ENCODE peak calls at places on chromosomes 5 and 9, in six cellular contexts. One of them, this sample, is unnamed.

GRCh38 chr9:106980551-106981101 is 117.7 kb downstream of the ZNF462 start:
- DNase-seq in MM.1S: no peak
- DNase-seq in neural progenitor cell: no peak
- DNase-seq in colonic mucosa: no peak
- DNase-seq in right atrium auricular region: no peak
- DNase-seq in uterus: no peak
- DNase-seq in this sample: no peak

GRCh38 chr9:100601216-100601615 is 23.3 kb downstream of the CAVIN4 start:
- DNase-seq in right atrium auricular region: no peak
- DNase-seq in colonic mucosa: peak; percentile 64
- DNase-seq in MM.1S: peak; percentile 77
- DNase-seq in uterus: no peak
- DNase-seq in neural progenitor cell: peak; percentile 74
- DNase-seq in this sample: no peak

GRCh38 chr5:30343707-30344106 is 849.8 kb upstream of the CDH6 start:
- DNase-seq in MM.1S: peak; percentile 66
- DNase-seq in neural progenitor cell: no peak
- DNase-seq in colonic mucosa: no peak
- DNase-seq in uterus: no peak
- DNase-seq in right atrium auricular region: no peak
- DNase-seq in this sample: no peak

GRCh38 chr5:135437796-135438560 is 9.2 kb downstream of the DCANP1 start:
- DNase-seq in neural progenitor cell: no peak
- DNase-seq in right atrium auricular region: no peak
- DNase-seq in uterus: no peak
- DNase-seq in MM.1S: no peak
- DNase-seq in colonic mucosa: peak; percentile 37
- DNase-seq in this sample: peak; percentile 78

GRCh38 chr9:113548221-113549041 is 84.9 kb downstream of the RGS3 start:
- DNase-seq in neural progenitor cell: peak; percentile 20
- DNase-seq in right atrium auricular region: peak; percentile 89
- DNase-seq in colonic mucosa: no peak
- DNase-seq in MM.1S: peak; percentile 74
- DNase-seq in uterus: no peak
- DNase-seq in this sample: no peak

GRCh38 chr9:128340691-128341434 is 536 bp downstream of the SLC27A4 start:
- DNase-seq in colonic mucosa: peak; percentile 40
- DNase-seq in neural progenitor cell: peak; percentile 48
- DNase-seq in right atrium auricular region: no peak
- DNase-seq in MM.1S: peak; percentile 8
- DNase-seq in uterus: no peak
- DNase-seq in this sample: no peak

GRCh38 chr9:132810314-132810713 is 67.8 kb downstream of the AK8 start:
- DNase-seq in uterus: no peak
- DNase-seq in right atrium auricular region: no peak
- DNase-seq in MM.1S: no peak
- DNase-seq in neural progenitor cell: no peak
- DNase-seq in colonic mucosa: no peak
- DNase-seq in this sample: no peak

GRCh38 chr5:160799160-160799559 is 52.9 kb downstream of the ATP10B start:
- DNase-seq in right atrium auricular region: no peak
- DNase-seq in colonic mucosa: no peak
- DNase-seq in MM.1S: peak; percentile 18
- DNase-seq in neural progenitor cell: no peak
- DNase-seq in uterus: no peak
- DNase-seq in this sample: no peak

GRCh38 chr5:129400395-129400983 is 59.6 kb upstream of the ADAMTS19 start:
- DNase-seq in colonic mucosa: no peak
- DNase-seq in uterus: no peak
- DNase-seq in right atrium auricular region: no peak
- DNase-seq in neural progenitor cell: no peak
- DNase-seq in MM.1S: peak; percentile 11
- DNase-seq in this sample: no peak

GRCh38 chr9:110114086-110114887 is 93.7 kb downstream of the C9orf152 start:
- DNase-seq in colonic mucosa: no peak
- DNase-seq in right atrium auricular region: no peak
- DNase-seq in uterus: no peak
- DNase-seq in neural progenitor cell: no peak
- DNase-seq in MM.1S: no peak
- DNase-seq in this sample: no peak

GRCh38 chr5:25255128-25255527 is 610.4 kb upstream of the CDH10 start:
- DNase-seq in colonic mucosa: no peak
- DNase-seq in neural progenitor cell: no peak
- DNase-seq in MM.1S: no peak
- DNase-seq in uterus: no peak
- DNase-seq in right atrium auricular region: no peak
- DNase-seq in this sample: no peak

GRCh38 chr5:158975363-158975762 is 124.4 kb downstream of the EBF1 start:
- DNase-seq in neural progenitor cell: no peak
- DNase-seq in right atrium auricular region: no peak
- DNase-seq in colonic mucosa: no peak
- DNase-seq in uterus: no peak
- DNase-seq in MM.1S: no peak
- DNase-seq in this sample: no peak

GRCh38 chr5:160507181-160507811 is 85.6 kb downstream of the PTTG1 start:
- DNase-seq in right atrium auricular region: no peak
- DNase-seq in colonic mucosa: no peak
- DNase-seq in MM.1S: no peak
- DNase-seq in neural progenitor cell: no peak
- DNase-seq in uterus: no peak
- DNase-seq in this sample: no peak

GRCh38 chr5:87282254-87282653 is 14.6 kb downstream of the RASA1 start:
- DNase-seq in neural progenitor cell: no peak
- DNase-seq in uterus: no peak
- DNase-seq in right atrium auricular region: no peak
- DNase-seq in MM.1S: peak; percentile 46
- DNase-seq in colonic mucosa: no peak
- DNase-seq in this sample: no peak

GRCh38 chr9:112615584-112616271 is 102.2 kb downstream of the INIP start:
- DNase-seq in uterus: no peak
- DNase-seq in right atrium auricular region: no peak
- DNase-seq in neural progenitor cell: no peak
- DNase-seq in MM.1S: no peak
- DNase-seq in colonic mucosa: no peak
- DNase-seq in this sample: no peak

GRCh38 chr5:178291969-178292825 is 59.6 kb upstream of the PHYKPL start:
- DNase-seq in right atrium auricular region: no peak
- DNase-seq in MM.1S: no peak
- DNase-seq in uterus: no peak
- DNase-seq in colonic mucosa: no peak
- DNase-seq in neural progenitor cell: no peak
- DNase-seq in this sample: no peak

GRCh38 chr9:115694991-115695390 is 458.6 kb upstream of the PAPPA start:
- DNase-seq in colonic mucosa: no peak
- DNase-seq in uterus: no peak
- DNase-seq in MM.1S: no peak
- DNase-seq in right atrium auricular region: no peak
- DNase-seq in neural progenitor cell: no peak
- DNase-seq in this sample: no peak

GRCh38 chr5:177194278-177194677 is 60.7 kb downstream of the NSD1 start:
- DNase-seq in neural progenitor cell: no peak
- DNase-seq in MM.1S: no peak
- DNase-seq in uterus: no peak
- DNase-seq in right atrium auricular region: no peak
- DNase-seq in colonic mucosa: no peak
- DNase-seq in this sample: peak; percentile 96

GRCh38 chr5:123098767-123099513 is 9.9 kb downstream of the PRDM6 start:
- DNase-seq in right atrium auricular region: no peak
- DNase-seq in colonic mucosa: no peak
- DNase-seq in MM.1S: no peak
- DNase-seq in neural progenitor cell: peak; percentile 29
- DNase-seq in uterus: no peak
- DNase-seq in this sample: no peak

GRCh38 chr5:88861213-88861612 is 21.8 kb downstream of the MEF2C start:
- DNase-seq in MM.1S: no peak
- DNase-seq in colonic mucosa: no peak
- DNase-seq in neural progenitor cell: no peak
- DNase-seq in right atrium auricular region: no peak
- DNase-seq in uterus: no peak
- DNase-seq in this sample: no peak

GRCh38 chr5:128258387-128258786 is 174.8 kb downstream of the SLC12A2 start:
- DNase-seq in right atrium auricular region: no peak
- DNase-seq in uterus: no peak
- DNase-seq in neural progenitor cell: no peak
- DNase-seq in MM.1S: no peak
- DNase-seq in colonic mucosa: no peak
- DNase-seq in this sample: no peak

GRCh38 chr9:13354733-13355132 is 75.2 kb upstream of the MPDZ start:
- DNase-seq in colonic mucosa: no peak
- DNase-seq in MM.1S: no peak
- DNase-seq in right atrium auricular region: no peak
- DNase-seq in neural progenitor cell: no peak
- DNase-seq in uterus: no peak
- DNase-seq in this sample: no peak

GRCh38 chr5:80711938-80712337 is 57.2 kb upstream of the DHFR start:
- DNase-seq in colonic mucosa: no peak
- DNase-seq in right atrium auricular region: no peak
- DNase-seq in neural progenitor cell: peak; percentile 74
- DNase-seq in uterus: no peak
- DNase-seq in MM.1S: no peak
- DNase-seq in this sample: no peak

GRCh38 chr9:105500108-105500766 is 52.4 kb downstream of the FSD1L start:
- DNase-seq in uterus: no peak
- DNase-seq in MM.1S: peak; percentile 58
- DNase-seq in neural progenitor cell: no peak
- DNase-seq in colonic mucosa: no peak
- DNase-seq in right atrium auricular region: no peak
- DNase-seq in this sample: no peak

GRCh38 chr9:77210116-77210515 is 32.8 kb downstream of the VPS13A start:
- DNase-seq in right atrium auricular region: no peak
- DNase-seq in colonic mucosa: no peak
- DNase-seq in neural progenitor cell: no peak
- DNase-seq in uterus: no peak
- DNase-seq in MM.1S: no peak
- DNase-seq in this sample: no peak

GRCh38 chr9:105270711-105271110 is 26.3 kb downstream of the SLC44A1 start:
- DNase-seq in neural progenitor cell: peak; percentile 50
- DNase-seq in uterus: no peak
- DNase-seq in MM.1S: no peak
- DNase-seq in right atrium auricular region: no peak
- DNase-seq in colonic mucosa: no peak
- DNase-seq in this sample: no peak

GRCh38 chr5:115685480-115685879 is 59.6 kb upstream of the TMED7 start:
- DNase-seq in right atrium auricular region: no peak
- DNase-seq in MM.1S: no peak
- DNase-seq in colonic mucosa: no peak
- DNase-seq in uterus: no peak
- DNase-seq in neural progenitor cell: no peak
- DNase-seq in this sample: no peak

GRCh38 chr9:35606138-35606504 is 1.1 kb downstream of the TESK1 start:
- DNase-seq in uterus: no peak
- DNase-seq in MM.1S: no peak
- DNase-seq in right atrium auricular region: no peak
- DNase-seq in neural progenitor cell: no peak
- DNase-seq in colonic mucosa: no peak
- DNase-seq in this sample: no peak

DNA sequence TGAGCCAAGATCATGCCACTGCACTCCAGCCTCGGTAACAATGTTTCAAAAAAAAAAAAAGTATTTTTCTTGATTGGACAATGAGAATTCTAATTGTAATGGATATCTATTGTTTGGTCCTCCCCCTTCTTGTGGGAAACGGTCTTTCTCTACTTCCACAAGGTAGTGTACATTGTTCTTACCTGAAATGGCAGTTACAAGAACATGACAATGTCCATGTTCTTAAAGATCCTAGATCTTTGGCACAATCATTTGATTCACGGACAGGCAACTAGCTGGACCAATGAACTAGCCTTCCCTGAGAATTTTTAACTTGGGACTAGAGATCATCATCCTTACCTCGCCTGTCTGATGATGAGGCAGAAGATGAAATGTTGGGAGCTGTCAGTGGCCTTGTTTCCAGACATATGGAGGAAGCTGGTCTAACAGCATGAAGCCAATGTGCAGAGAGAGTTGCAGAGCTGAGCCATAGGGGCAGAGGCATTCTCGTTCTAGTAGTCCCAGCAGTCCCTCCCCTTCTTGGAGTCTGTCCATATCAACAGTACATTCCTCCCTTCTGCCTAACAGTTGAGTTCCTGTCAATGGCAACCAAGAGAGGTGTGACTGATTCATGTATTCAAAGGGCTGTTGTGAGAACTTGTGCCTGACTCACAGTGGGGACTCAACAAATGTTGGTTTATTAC is 2.2 kb upstream of the MARCHF6 start:
- DNase-seq in colonic mucosa: no peak
- DNase-seq in MM.1S: no peak
- DNase-seq in neural progenitor cell: no peak
- DNase-seq in uterus: no peak
- DNase-seq in right atrium auricular region: peak; percentile 56
- DNase-seq in this sample: no peak
- TF ChIP-seq CTCF in colonic mucosa: no peak
- TF ChIP-seq CTCF in MM.1S: no peak
- TF ChIP-seq CTCF in neural progenitor cell: no peak
- TF ChIP-seq CTCF in uterus: no peak
- TF ChIP-seq CTCF in right atrium auricular region: no peak
- TF ChIP-seq CTCF in this sample: no peak

DNA sequence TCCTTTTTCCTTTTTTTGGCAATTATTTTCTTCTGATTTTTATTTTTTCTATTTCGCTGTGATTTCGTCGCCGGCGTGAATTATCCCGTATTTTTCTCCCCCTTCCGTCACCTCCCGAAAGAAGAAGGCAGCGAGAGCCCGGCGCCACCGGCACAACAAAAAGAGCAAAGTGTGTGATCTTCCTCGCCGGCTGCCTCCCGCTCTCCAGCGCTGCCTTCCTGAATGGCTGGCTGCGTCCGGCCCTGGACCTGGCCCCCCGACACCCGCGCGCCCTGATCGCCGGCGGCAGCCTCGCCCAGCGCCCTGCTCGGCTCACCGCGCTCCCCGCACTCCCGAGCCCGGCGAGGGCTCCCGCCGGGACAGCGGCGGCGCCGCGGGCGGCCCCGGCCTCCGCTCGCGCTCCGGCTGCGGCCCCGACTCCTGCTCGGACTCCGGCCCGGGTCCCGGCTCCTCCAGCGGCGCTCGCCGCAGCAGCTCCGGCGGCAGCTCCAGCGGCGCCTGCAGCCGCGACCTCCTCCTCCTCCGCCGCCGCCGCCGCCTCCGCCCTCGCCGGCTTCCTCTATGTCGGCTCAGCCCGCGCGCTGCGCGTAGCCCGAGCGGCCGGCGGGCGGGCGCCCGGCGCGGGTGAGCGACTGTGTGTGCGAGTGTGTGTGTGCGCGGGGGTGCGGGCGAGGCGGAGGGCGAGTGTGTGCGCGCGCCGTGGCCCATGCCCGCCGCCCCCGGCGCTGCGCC is 943 bp downstream of the NR2F1 start:
- DNase-seq in colonic mucosa: no peak
- DNase-seq in uterus: peak; percentile 53
- DNase-seq in right atrium auricular region: peak; percentile 58
- DNase-seq in neural progenitor cell: peak; percentile 89
- DNase-seq in MM.1S: peak; percentile 18
- DNase-seq in this sample: no peak
- H3K4me3 ChIP-seq in colonic mucosa: peak overlapping the region; percentile 25
- H3K4me3 ChIP-seq in uterus: peak overlapping the region; percentile 73
- H3K4me3 ChIP-seq in right atrium auricular region: peak overlapping the region; percentile 66
- H3K4me3 ChIP-seq in neural progenitor cell: peak overlapping the region; percentile 82
- H3K4me3 ChIP-seq in MM.1S: peak overlapping the region; percentile 69
- H3K4me3 ChIP-seq in this sample: peak overlapping the region; percentile 75

GRCh38 chr5:77448831-77449230 is 43.3 kb downstream of the WDR41 start:
- DNase-seq in neural progenitor cell: no peak
- DNase-seq in MM.1S: no peak
- DNase-seq in uterus: no peak
- DNase-seq in colonic mucosa: no peak
- DNase-seq in right atrium auricular region: no peak
- DNase-seq in this sample: no peak
- H3K36me3 ChIP-seq in neural progenitor cell: peaks cover 14% of the 10 kb centered on the region
- H3K36me3 ChIP-seq in MM.1S: no peaks in the 10 kb centered on the region
- H3K36me3 ChIP-seq in uterus: no peaks in the 10 kb centered on the region
- H3K36me3 ChIP-seq in colonic mucosa: no peaks in the 10 kb centered on the region
- H3K36me3 ChIP-seq in right atrium auricular region: no peaks in the 10 kb centered on the region
- H3K36me3 ChIP-seq in this sample: peaks cover 16% of the 10 kb centered on the region

GRCh38 chr5:151110122-151110681 is 29.4 kb upstream of the TNIP1 start:
- DNase-seq in neural progenitor cell: no peak
- DNase-seq in MM.1S: no peak
- DNase-seq in uterus: no peak
- DNase-seq in right atrium auricular region: no peak
- DNase-seq in colonic mucosa: no peak
- DNase-seq in this sample: no peak
- TF ChIP-seq CTCF in neural progenitor cell: no peak
- TF ChIP-seq CTCF in MM.1S: no peak
- TF ChIP-seq CTCF in uterus: no peak
- TF ChIP-seq CTCF in right atrium auricular region: no peak
- TF ChIP-seq CTCF in colonic mucosa: no peak
- TF ChIP-seq CTCF in this sample: no peak